ENCODE peak calls at places on chromosomes 3 and 15, in ten cellular contexts. One of them, this sample, is unnamed.

GRCh38 chr3:9552252-9552999 is 1.2 kb downstream of the LHFPL4 start:
- DNase-seq in AG04449: no peak
- DNase-seq in fibroblast of lung: peak; percentile 62
- DNase-seq in psoas muscle: peak; percentile 20
- DNase-seq in PC-3: peak; percentile 23
- DNase-seq in AG04450: peak; percentile 4
- DNase-seq in Caco-2: peak; percentile 51
- DNase-seq in GM13977: peak; percentile 62
- DNase-seq in right lobe of liver: no peak
- DNase-seq in RWPE1: peak; percentile 41
- DNase-seq in this sample: peak; percentile 65

GRCh38 chr3:20254268-20255117 is 68.5 kb upstream of the SGO1 start:
- DNase-seq in RWPE1: no peak
- DNase-seq in psoas muscle: no peak
- DNase-seq in PC-3: no peak
- DNase-seq in fibroblast of lung: no peak
- DNase-seq in Caco-2: no peak
- DNase-seq in AG04449: no peak
- DNase-seq in right lobe of liver: no peak
- DNase-seq in AG04450: no peak
- DNase-seq in GM13977: no peak
- DNase-seq in this sample: no peak

GRCh38 chr15:89436560-89437311 is 59.6 kb downstream of the RHCG start:
- DNase-seq in psoas muscle: no peak
- DNase-seq in Caco-2: peak; percentile 78
- DNase-seq in PC-3: peak; percentile 9
- DNase-seq in AG04449: no peak
- DNase-seq in AG04450: no peak
- DNase-seq in GM13977: no peak
- DNase-seq in right lobe of liver: no peak
- DNase-seq in RWPE1: no peak
- DNase-seq in fibroblast of lung: no peak
- DNase-seq in this sample: no peak

GRCh38 chr3:177885063-177885462 is 651.2 kb upstream of the KCNMB2 start:
- DNase-seq in AG04450: no peak
- DNase-seq in fibroblast of lung: no peak
- DNase-seq in GM13977: no peak
- DNase-seq in PC-3: no peak
- DNase-seq in AG04449: no peak
- DNase-seq in psoas muscle: no peak
- DNase-seq in Caco-2: no peak
- DNase-seq in RWPE1: no peak
- DNase-seq in right lobe of liver: no peak
- DNase-seq in this sample: no peak

GRCh38 chr15:67082007-67082536 is 16.7 kb downstream of the SMAD3 start:
- DNase-seq in RWPE1: no peak
- DNase-seq in right lobe of liver: no peak
- DNase-seq in PC-3: peak; percentile 48
- DNase-seq in AG04450: no peak
- DNase-seq in GM13977: no peak
- DNase-seq in Caco-2: peak; percentile 60
- DNase-seq in AG04449: no peak
- DNase-seq in psoas muscle: no peak
- DNase-seq in fibroblast of lung: no peak
- DNase-seq in this sample: peak; percentile 78

GRCh38 chr3:174862101-174862500 is 3.0 kb downstream of the NAALADL2 start:
- DNase-seq in GM13977: no peak
- DNase-seq in fibroblast of lung: no peak
- DNase-seq in psoas muscle: no peak
- DNase-seq in PC-3: peak; percentile 85
- DNase-seq in AG04449: no peak
- DNase-seq in AG04450: no peak
- DNase-seq in Caco-2: peak; percentile 58
- DNase-seq in right lobe of liver: no peak
- DNase-seq in RWPE1: peak; percentile 49
- DNase-seq in this sample: no peak

GRCh38 chr3:140050977-140051957 is 116.3 kb downstream of the CLSTN2 start:
- DNase-seq in PC-3: no peak
- DNase-seq in GM13977: no peak
- DNase-seq in fibroblast of lung: no peak
- DNase-seq in AG04450: no peak
- DNase-seq in RWPE1: peak; percentile 13
- DNase-seq in Caco-2: peak; percentile 34
- DNase-seq in psoas muscle: no peak
- DNase-seq in AG04449: no peak
- DNase-seq in right lobe of liver: no peak
- DNase-seq in this sample: peak; percentile 9

GRCh38 chr3:14454644-14455310 is 52.4 kb downstream of the SLC6A6 start:
- DNase-seq in fibroblast of lung: no peak
- DNase-seq in RWPE1: no peak
- DNase-seq in PC-3: no peak
- DNase-seq in AG04450: no peak
- DNase-seq in AG04449: no peak
- DNase-seq in Caco-2: no peak
- DNase-seq in psoas muscle: no peak
- DNase-seq in right lobe of liver: no peak
- DNase-seq in GM13977: no peak
- DNase-seq in this sample: no peak

GRCh38 chr3:30518872-30519271 is 87.5 kb upstream of the TGFBR2 start:
- DNase-seq in RWPE1: no peak
- DNase-seq in GM13977: no peak
- DNase-seq in PC-3: no peak
- DNase-seq in psoas muscle: no peak
- DNase-seq in Caco-2: no peak
- DNase-seq in right lobe of liver: no peak
- DNase-seq in fibroblast of lung: peak; percentile 15
- DNase-seq in AG04449: no peak
- DNase-seq in AG04450: no peak
- DNase-seq in this sample: no peak

GRCh38 chr3:194908972-194909371 is 223.3 kb downstream of the FAM43A start:
- DNase-seq in RWPE1: no peak
- DNase-seq in AG04449: no peak
- DNase-seq in right lobe of liver: no peak
- DNase-seq in psoas muscle: no peak
- DNase-seq in PC-3: no peak
- DNase-seq in AG04450: no peak
- DNase-seq in Caco-2: no peak
- DNase-seq in GM13977: no peak
- DNase-seq in fibroblast of lung: no peak
- DNase-seq in this sample: no peak

GRCh38 chr15:81268881-81269601 is 54.9 kb downstream of the STARD5 start:
- DNase-seq in PC-3: no peak
- DNase-seq in GM13977: no peak
- DNase-seq in AG04450: no peak
- DNase-seq in right lobe of liver: no peak
- DNase-seq in Caco-2: no peak
- DNase-seq in fibroblast of lung: no peak
- DNase-seq in psoas muscle: no peak
- DNase-seq in RWPE1: no peak
- DNase-seq in AG04449: no peak
- DNase-seq in this sample: peak; percentile 57

GRCh38 chr3:159762981-159763465 is 225.6 kb upstream of the IL12A start:
- DNase-seq in right lobe of liver: peak; percentile 72
- DNase-seq in AG04449: no peak
- DNase-seq in Caco-2: peak; percentile 60
- DNase-seq in fibroblast of lung: peak; percentile 95
- DNase-seq in psoas muscle: peak; percentile 65
- DNase-seq in AG04450: peak; percentile 61
- DNase-seq in PC-3: peak; percentile 78
- DNase-seq in GM13977: peak; percentile 54
- DNase-seq in RWPE1: peak; percentile 81
- DNase-seq in this sample: peak; percentile 61

DNA sequence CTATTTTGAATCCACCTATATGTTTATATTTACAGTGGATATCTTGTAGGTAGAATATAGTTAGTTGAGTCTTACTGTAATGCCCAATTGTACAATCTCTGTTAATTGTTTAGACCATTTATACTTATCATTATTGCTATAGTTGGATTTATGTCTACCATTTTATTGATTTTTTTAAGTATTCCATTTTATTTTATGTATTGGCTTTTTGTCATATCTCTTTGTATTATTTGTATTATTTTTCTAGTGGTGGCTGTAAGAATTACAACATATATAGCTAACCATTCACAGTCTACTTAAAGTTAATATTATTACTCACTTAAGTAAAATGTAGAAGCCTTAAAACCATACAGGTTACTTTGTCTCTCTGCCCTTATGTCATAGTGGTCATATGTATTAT is 46.1 kb downstream of the SLC2A2 start:
- DNase-seq in RWPE1: no peak
- DNase-seq in fibroblast of lung: no peak
- DNase-seq in PC-3: no peak
- DNase-seq in AG04450: no peak
- DNase-seq in Caco-2: no peak
- DNase-seq in AG04449: no peak
- DNase-seq in psoas muscle: no peak
- DNase-seq in right lobe of liver: no peak
- DNase-seq in GM13977: no peak
- DNase-seq in this sample: no peak
- TF ChIP-seq CTCF in RWPE1: peak; percentile 16
- TF ChIP-seq CTCF in fibroblast of lung: no peak
- TF ChIP-seq CTCF in PC-3: peak; percentile 37
- TF ChIP-seq CTCF in AG04450: peak; percentile 12
- TF ChIP-seq CTCF in Caco-2: no peak
- TF ChIP-seq CTCF in AG04449: no peak
- TF ChIP-seq CTCF in psoas muscle: no peak
- TF ChIP-seq CTCF in right lobe of liver: no peak
- TF ChIP-seq CTCF in GM13977: no peak
- TF ChIP-seq CTCF in this sample: peak; percentile 17

GRCh38 chr3:188947401-188947982 is 224.3 kb upstream of the TPRG1 start:
- DNase-seq in AG04450: no peak
- DNase-seq in right lobe of liver: peak; percentile 91
- DNase-seq in AG04449: no peak
- DNase-seq in fibroblast of lung: peak; percentile 81
- DNase-seq in psoas muscle: peak; percentile 88
- DNase-seq in GM13977: no peak
- DNase-seq in RWPE1: peak; percentile 96
- DNase-seq in PC-3: peak; percentile 92
- DNase-seq in Caco-2: peak; percentile 86
- DNase-seq in this sample: peak; percentile 59
- TF ChIP-seq CTCF in AG04450: peak; percentile 47
- TF ChIP-seq CTCF in right lobe of liver: peak; percentile 35
- TF ChIP-seq CTCF in AG04449: peak; percentile 21
- TF ChIP-seq CTCF in fibroblast of lung: peak; percentile 46
- TF ChIP-seq CTCF in psoas muscle: peak; percentile 52
- TF ChIP-seq CTCF in GM13977: no peak
- TF ChIP-seq CTCF in RWPE1: peak; percentile 29
- TF ChIP-seq CTCF in PC-3: peak; percentile 56
- TF ChIP-seq CTCF in Caco-2: peak; percentile 39
- TF ChIP-seq CTCF in this sample: no peak

GRCh38 chr3:105851176-105851575 is 17.6 kb downstream of the CBLB start:
- DNase-seq in right lobe of liver: no peak
- DNase-seq in fibroblast of lung: no peak
- DNase-seq in PC-3: no peak
- DNase-seq in AG04449: no peak
- DNase-seq in psoas muscle: no peak
- DNase-seq in GM13977: no peak
- DNase-seq in RWPE1: no peak
- DNase-seq in Caco-2: no peak
- DNase-seq in AG04450: no peak
- DNase-seq in this sample: no peak
- TF ChIP-seq CTCF in right lobe of liver: no peak
- TF ChIP-seq CTCF in fibroblast of lung: no peak
- TF ChIP-seq CTCF in PC-3: no peak
- TF ChIP-seq CTCF in AG04449: no peak
- TF ChIP-seq CTCF in psoas muscle: no peak
- TF ChIP-seq CTCF in GM13977: no peak
- TF ChIP-seq CTCF in RWPE1: no peak
- TF ChIP-seq CTCF in Caco-2: no peak
- TF ChIP-seq CTCF in AG04450: no peak
- TF ChIP-seq CTCF in this sample: no peak

GRCh38 chr15:42591238-42591936 is 16.0 kb downstream of the STARD9 start:
- DNase-seq in right lobe of liver: no peak
- DNase-seq in psoas muscle: no peak
- DNase-seq in RWPE1: no peak
- DNase-seq in fibroblast of lung: peak; percentile 51
- DNase-seq in PC-3: peak; percentile 68
- DNase-seq in AG04450: no peak
- DNase-seq in AG04449: no peak
- DNase-seq in Caco-2: no peak
- DNase-seq in GM13977: no peak
- DNase-seq in this sample: no peak
- TF ChIP-seq CTCF in right lobe of liver: peak; percentile 56
- TF ChIP-seq CTCF in psoas muscle: peak; percentile 23
- TF ChIP-seq CTCF in RWPE1: peak; percentile 32
- TF ChIP-seq CTCF in fibroblast of lung: peak; percentile 41
- TF ChIP-seq CTCF in PC-3: peak; percentile 61
- TF ChIP-seq CTCF in AG04450: peak; percentile 33
- TF ChIP-seq CTCF in AG04449: peak; percentile 18
- TF ChIP-seq CTCF in Caco-2: peak; percentile 36
- TF ChIP-seq CTCF in GM13977: peak; percentile 39
- TF ChIP-seq CTCF in this sample: no peak

DNA sequence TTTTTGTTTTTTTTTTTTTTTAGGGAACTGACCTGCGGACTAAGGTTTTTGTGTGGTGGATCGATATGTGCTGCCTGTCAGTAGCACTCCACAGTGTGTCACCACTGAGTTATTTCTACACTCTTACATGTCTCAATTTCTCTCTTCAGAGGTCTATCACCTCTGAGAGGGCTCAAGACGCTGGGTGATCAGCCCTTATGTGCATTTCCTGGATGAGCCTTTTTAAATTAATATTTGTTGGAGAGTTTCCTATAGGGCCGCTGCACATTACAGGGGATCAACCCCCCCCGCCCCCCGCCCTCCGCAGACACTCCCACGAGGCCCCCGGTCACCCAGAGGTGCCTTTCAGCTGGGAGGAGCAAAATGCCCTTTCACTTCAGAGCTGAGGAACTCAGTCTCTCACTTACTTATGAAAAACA is 34.5 kb upstream of the AP4E1 start:
- DNase-seq in AG04449: no peak
- DNase-seq in right lobe of liver: no peak
- DNase-seq in fibroblast of lung: no peak
- DNase-seq in PC-3: no peak
- DNase-seq in RWPE1: no peak
- DNase-seq in Caco-2: peak; percentile 45
- DNase-seq in AG04450: no peak
- DNase-seq in GM13977: no peak
- DNase-seq in psoas muscle: no peak
- DNase-seq in this sample: peak; percentile 30
- TF ChIP-seq CTCF in AG04449: no peak
- TF ChIP-seq CTCF in right lobe of liver: peak; percentile 46
- TF ChIP-seq CTCF in fibroblast of lung: no peak
- TF ChIP-seq CTCF in PC-3: no peak
- TF ChIP-seq CTCF in RWPE1: no peak
- TF ChIP-seq CTCF in Caco-2: peak; percentile 23
- TF ChIP-seq CTCF in AG04450: no peak
- TF ChIP-seq CTCF in GM13977: peak; percentile 37
- TF ChIP-seq CTCF in psoas muscle: no peak
- TF ChIP-seq CTCF in this sample: peak; percentile 16